ENCODE peak calls at places on chromosomes 6 and 20, in four cellular contexts. Q is K562, P is fibroblast of lung, E is HCT116. J is an unnamed sample. For H3K4me1, the result is how much of the 10 kb centered on the place peaks cover.

GRCh38 chr20:31330893-31331292 is 22.5 kb upstream of the DEFB116 start:
- DNase-seq in P (no peak), Q (no peak), E (no peak), J (no peak)

GRCh38 chr6:160967833-160968232 is 23.7 kb upstream of the MAP3K4 start:
- DNase-seq in P (no peak), Q (no peak), E (no peak), J (no peak)

GRCh38 chr6:125486881-125487280 is 185.1 kb upstream of the HDDC2 start:
- DNase-seq in P (no peak), Q (no peak), E (no peak), J (no peak)

GRCh38 chr6:110513001-110513400 is 36.6 kb upstream of the SLC22A16 start:
- DNase-seq in E (no peak), P (peak), Q (no peak), J (no peak)

GRCh38 chr6:52925042-52925441 is 15.5 kb upstream of the GSTA3 start:
- DNase-seq in E (no peak), P (no peak), Q (no peak), J (no peak)

GRCh38 chr6:117280922-117281321 is 15.6 kb downstream of the VGLL2 start:
- DNase-seq in Q (peak), E (peak), P (no peak), J (no peak)

GRCh38 chr6:36642913-36643817 is 35.3 kb upstream of the CDKN1A start:
- DNase-seq in E (no peak), P (peak), Q (no peak), J (peak)

GRCh38 chr20:38671186-38671585 is 53.1 kb upstream of the SLC32A1 start:
- DNase-seq in Q (no peak), P (no peak), E (no peak), J (no peak)

GRCh38 chr20:37899105-37900045 is 3.6 kb upstream of the VSTM2L start:
- DNase-seq in Q (no peak), P (no peak), E (no peak), J (no peak)

GRCh38 chr6:116616757-116617093 is 446 bp downstream of the RSPH4A start:
- DNase-seq in Q (no peak), P (peak), E (no peak), J (no peak)

GRCh38 chr6:139124887-139125672 is 9.8 kb upstream of the HECA start:
- DNase-seq in Q (peak), E (peak), P (peak), J (no peak)

GRCh38 chr6:28537509-28538140 is 11.9 kb downstream of the GPX5 start:
- DNase-seq in E (peak), Q (no peak), P (peak), J (no peak)

GRCh38 chr6:28281288-28282064 is at the start of gene PGBD1:
- DNase-seq in Q (peak), P (peak), E (peak), J (peak)

GRCh38 chr6:131717815-131718214 is 7.0 kb upstream of the CTAGE9 start:
- DNase-seq in Q (no peak), E (no peak), P (no peak), J (no peak)

GRCh38 chr20:376750-377149 is 3.8 kb upstream of the TRIB3 start:
- DNase-seq in P (no peak), E (no peak), Q (no peak), J (no peak)

GRCh38 chr6:19834858-19835257 is 2.3 kb upstream of the ID4 start:
- DNase-seq in E (no peak), P (peak), Q (no peak), J (peak)

GRCh38 chr6:161407115-161407514 is 133.3 kb upstream of the AGPAT4 start:
- DNase-seq in P (no peak), Q (no peak), E (no peak), J (no peak)

GRCh38 chr20:19944772-19945459 is 72.2 kb upstream of the NAA20 start:
- DNase-seq in E (no peak), Q (no peak), P (peak), J (no peak)

GRCh38 chr6:15653581-15653980 is 9.2 kb downstream of the DTNBP1 start:
- DNase-seq in P (no peak), Q (no peak), E (no peak), J (no peak)

GRCh38 chr6:15953152-15953880 is 175.6 kb upstream of the MYLIP start:
- DNase-seq in Q (no peak), E (no peak), P (no peak), J (no peak)

GRCh38 chr6:85923013-85923430 is 280.3 kb upstream of the SYNCRIP start:
- DNase-seq in Q (no peak), P (peak), E (peak), J (peak)

GRCh38 chr6:83885984-83886383 is 26.5 kb downstream of the CYB5R4 start:
- DNase-seq in Q (no peak), E (no peak), P (no peak), J (no peak)

GRCh38 chr6:46473866-46474265 is 17.4 kb downstream of the RCAN2 start:
- DNase-seq in P (peak), Q (no peak), E (no peak), J (no peak)

GRCh38 chr6:19723533-19723932 is 113.6 kb upstream of the ID4 start:
- DNase-seq in Q (no peak), P (peak), E (no peak), J (no peak)

GRCh38 chr20:25692499-25692898 is 4.2 kb downstream of the ZNF337 start:
- DNase-seq in E (no peak), Q (peak), P (no peak), J (no peak)

GRCh38 chr6:24825130-24825630 is 26.5 kb upstream of the ARMH2 start:
- DNase-seq in Q (no peak), E (no peak), P (no peak), J (no peak)

GRCh38 chr6:98041072-98041471 is 758.1 kb upstream of the MMS22L start:
- DNase-seq in E (no peak), Q (no peak), P (peak), J (no peak)

GRCh38 chr6:98039443-98039842 is 756.4 kb upstream of the MMS22L start:
- DNase-seq in P (no peak), E (no peak), Q (no peak), J (no peak)

GRCh38 chr6:98039876-98040605 is 757.0 kb upstream of the MMS22L start:
- DNase-seq in P (peak), Q (no peak), E (no peak), J (no peak)

GRCh38 chr6:98037571-98037970 is 754.6 kb upstream of the MMS22L start:
- DNase-seq in E (no peak), P (no peak), Q (no peak), J (no peak)

DNA sequence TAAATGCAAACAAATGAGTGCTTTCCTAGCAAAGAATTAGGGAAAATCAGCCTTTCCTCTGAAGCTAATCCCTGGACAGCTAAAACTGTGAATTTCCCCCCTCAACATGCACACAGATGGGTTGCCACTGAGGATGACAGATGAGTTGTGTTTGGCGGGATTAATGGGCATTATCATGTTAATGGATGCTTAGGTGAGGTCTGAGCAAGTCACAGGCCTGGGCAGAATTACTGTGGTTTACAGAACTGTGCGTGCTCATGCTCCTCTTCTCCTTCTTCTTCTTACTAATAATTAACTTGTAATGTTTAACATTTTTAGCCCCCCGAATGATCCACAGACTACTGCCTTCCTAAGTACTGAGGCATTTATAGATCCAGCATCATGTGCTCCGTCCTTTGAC is 753.3 kb upstream of the MMS22L start:
- DNase-seq in Q (no peak), E (no peak), P (no peak), J (no peak)
- H3K4me1 ChIP-seq in Q (under half), E (under half), P (under half), J (under half)

GRCh38 chr6:1285589-1286340 is 26.1 kb upstream of the FOXQ1 start:
- DNase-seq in E (no peak), Q (no peak), P (peak), J (no peak)
- H2AFZ ChIP-seq in E (no peak), Q (no peak), P (peak), J (no peak)

GRCh38 chr20:51563141-51563596 is 20.6 kb upstream of the NFATC2 start:
- DNase-seq in E (no peak), Q (no peak), P (no peak), J (no peak)
- TF ChIP-seq EZH2 in E (no peak), Q (no peak), P (no peak), J (no peak)

GRCh38 chr6:144361027-144361426 is 75.9 kb downstream of the UTRN start:
- DNase-seq in P (no peak), Q (no peak), E (no peak), J (no peak)
- H3K4me1 ChIP-seq in P (under half), Q (under half), E (under half), J (under half)

GRCh38 chr6:166556871-166557322 is 29.6 kb downstream of the RAMACL start:
- DNase-seq in Q (no peak), E (peak), P (peak), J (peak)
- H2AFZ ChIP-seq in Q (no peak), E (peak), P (no peak), J (peak)

GRCh38 chr6:108176281-108177089 is 10.7 kb downstream of the NR2E1 start:
- DNase-seq in P (no peak), E (no peak), Q (no peak), J (no peak)
- TF ChIP-seq EZH2 in P (no peak), E (no peak), Q (no peak), J (no peak)

GRCh38 chr20:43725666-43726065 is 1.1 kb downstream of the GTSF1L start:
- DNase-seq in Q (no peak), E (no peak), P (no peak), J (no peak)

GRCh38 chr20:43727980-43728590 is 1.3 kb upstream of the GTSF1L start:
- DNase-seq in Q (no peak), P (no peak), E (no peak), J (peak)

GRCh38 chr20:43726333-43726732 is 469 bp downstream of the GTSF1L start:
- DNase-seq in Q (no peak), E (no peak), P (no peak), J (no peak)

GRCh38 chr20:43728686-43729255 is 2.0 kb upstream of the GTSF1L start:
- DNase-seq in P (no peak), E (no peak), Q (no peak), J (no peak)

DNA sequence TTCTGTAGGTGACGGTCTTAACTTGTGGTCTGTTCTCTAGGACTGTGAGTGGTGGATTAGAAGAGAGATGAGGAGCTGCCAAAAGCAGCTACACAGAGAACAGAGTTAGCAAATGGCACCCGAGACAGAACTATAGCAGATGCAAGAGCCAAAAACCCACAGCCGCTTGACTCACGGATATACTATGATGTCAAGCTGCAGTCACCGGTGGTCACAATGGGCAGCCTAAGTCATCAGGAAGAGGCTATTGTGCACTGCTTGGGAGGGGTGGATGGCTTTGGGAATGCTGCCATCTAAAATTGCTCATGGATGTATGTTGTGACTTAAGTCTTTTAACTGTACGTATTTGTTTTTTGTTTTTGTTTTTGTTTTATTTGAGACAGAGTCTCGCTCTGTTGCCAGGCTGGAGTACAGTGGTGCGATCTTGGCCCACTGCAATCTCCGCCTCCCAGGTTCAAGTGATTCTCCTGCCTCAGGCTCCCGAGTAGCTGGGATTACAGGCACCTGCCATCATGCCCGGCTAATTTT is at the start of gene GTSF1L:
- DNase-seq in Q (no peak), E (no peak), P (peak), J (peak)
- H3K4me1 ChIP-seq in Q (under half), E (under half), P (under half), J (under half)

GRCh38 chr6:129679250-129679649 is 30.7 kb downstream of the ARHGAP18 start:
- DNase-seq in Q (no peak), P (peak), E (no peak), J (no peak)
- H2AFZ ChIP-seq in Q (peak), P (no peak), E (no peak), J (no peak)

DNA sequence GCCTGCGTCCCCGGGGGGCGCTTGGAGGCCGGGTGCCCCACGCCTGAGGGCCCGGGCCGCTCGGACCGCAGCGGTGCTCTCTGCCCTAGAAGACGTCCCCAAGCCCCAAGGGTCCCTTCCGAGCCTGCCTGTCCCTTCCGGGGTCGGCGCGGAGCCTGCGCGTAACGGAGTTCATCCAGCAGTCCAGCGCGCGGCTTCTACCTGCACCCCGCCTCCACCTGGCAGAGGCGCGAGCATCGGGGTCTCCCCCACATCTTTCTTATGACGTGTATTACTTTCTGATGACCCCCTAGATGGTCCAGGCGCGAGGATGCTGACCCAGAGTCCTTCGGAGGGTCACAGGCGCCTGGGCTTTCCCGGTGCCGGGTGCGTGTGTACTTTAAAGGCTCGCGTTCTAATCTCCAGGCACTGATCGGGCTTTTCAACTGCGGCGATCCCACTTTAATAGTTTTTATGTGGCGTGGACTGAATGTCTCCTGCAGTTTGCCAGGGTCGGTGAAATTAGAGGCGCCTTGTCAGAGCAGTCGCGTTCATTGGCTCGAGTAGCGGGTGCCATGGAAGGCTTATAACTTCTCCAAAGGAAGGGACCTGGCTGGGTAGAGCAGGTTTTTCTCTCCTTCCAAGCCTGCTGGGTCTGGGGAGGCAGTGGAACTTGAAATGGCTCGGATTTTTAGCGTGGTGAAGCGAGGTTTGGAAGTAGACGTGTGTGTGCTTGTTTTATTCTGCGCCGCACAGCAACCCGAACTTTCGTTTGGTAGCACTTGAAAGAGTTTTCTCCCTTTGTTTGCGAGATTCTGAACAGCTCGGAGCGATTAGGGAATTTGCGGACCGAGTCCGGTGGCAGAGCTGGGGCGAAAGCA is 974 bp downstream of the EYA4 start:
- DNase-seq in E (no peak), Q (no peak), P (peak), J (peak)
- TF ChIP-seq EZH2 in E (no peak), Q (no peak), P (peak), J (no peak)

J was measured in PC-9.